ENCODE peak calls at places on chromosomes 2 and 18, in ten cellular contexts. I, W, P, U, Q, T, J, V, G and F are unnamed samples.
A peak's percentile ranks its signal among the peaks of the same experiment; 100 is the strongest.

GRCh38 chr18:79791141-79791972 is 6.4 kb upstream of the KCNG2 start:
- DNase-seq in I (no peak), W (no peak), P (peak; percentile 0), U (no peak), Q (peak; percentile 28), T (no peak), J (peak; percentile 50), V (no peak), G (no peak), F (no peak)

GRCh38 chr2:109324859-109325258 is 195.9 kb downstream of the SH3RF3 start:
- DNase-seq in I (no peak), W (no peak), P (no peak), U (no peak), Q (peak; percentile 35), T (no peak), J (peak; percentile 87), V (peak; percentile 16), G (no peak), F (no peak)

GRCh38 chr2:159285929-159286708 is at the start of gene WDSUB1:
- DNase-seq in I (no peak), W (no peak), P (peak; percentile 77), U (peak; percentile 51), Q (peak; percentile 83), T (no peak), J (peak; percentile 38), V (peak; percentile 88), G (no peak), F (no peak)

GRCh38 chr2:227536445-227536844 is 62.2 kb upstream of the SCYGR2 start:
- DNase-seq in I (no peak), W (no peak), P (peak; percentile 41), U (no peak), Q (no peak), T (no peak), J (no peak), V (no peak), G (no peak), F (no peak)

GRCh38 chr2:158204741-158205165 is 103.1 kb downstream of the UPP2 start:
- DNase-seq in I (no peak), W (no peak), P (no peak), U (no peak), Q (no peak), T (no peak), J (no peak), V (no peak), G (no peak), F (no peak)

GRCh38 chr2:157325786-157326185 is at the start of gene ERMN:
- DNase-seq in I (no peak), W (no peak), P (no peak), U (no peak), Q (no peak), T (no peak), J (no peak), V (no peak), G (peak; percentile 52), F (no peak)

GRCh38 chr2:54073796-54074195 is 41.6 kb upstream of the ACYP2 start:
- DNase-seq in I (no peak), W (no peak), P (no peak), U (no peak), Q (no peak), T (no peak), J (no peak), V (no peak), G (no peak), F (peak; percentile 72)

GRCh38 chr2:166593403-166593802 is 99.4 kb upstream of the SCN7A start:
- DNase-seq in I (no peak), W (no peak), P (no peak), U (no peak), Q (no peak), T (no peak), J (peak; percentile 63), V (no peak), G (no peak), F (no peak)

GRCh38 chr2:68799615-68800400 is 65.2 kb downstream of the ARHGAP25 start:
- DNase-seq in I (no peak), W (peak; percentile 28), P (no peak), U (no peak), Q (no peak), T (no peak), J (no peak), V (no peak), G (peak; percentile 45), F (no peak)

GRCh38 chr2:134020608-134021007 is 233.3 kb upstream of the MGAT5 start:
- DNase-seq in I (no peak), W (no peak), P (no peak), U (no peak), Q (no peak), T (no peak), J (no peak), V (no peak), G (no peak), F (peak; percentile 40)

GRCh38 chr2:149924028-149924427 is 336.5 kb upstream of the MMADHC start:
- DNase-seq in I (no peak), W (no peak), P (no peak), U (no peak), Q (no peak), T (no peak), J (no peak), V (no peak), G (no peak), F (no peak)

GRCh38 chr18:62767321-62767720 is 52.0 kb downstream of the PHLPP1 start:
- DNase-seq in I (no peak), W (no peak), P (no peak), U (no peak), Q (no peak), T (no peak), J (no peak), V (no peak), G (no peak), F (no peak)

GRCh38 chr2:200483729-200484198 is 26.1 kb downstream of the KCTD18 start:
- DNase-seq in I (no peak), W (no peak), P (peak; percentile 26), U (peak; percentile 22), Q (peak; percentile 73), T (no peak), J (no peak), V (no peak), G (peak; percentile 3), F (no peak)

GRCh38 chr2:216666461-216667233 is 28.7 kb downstream of the IGFBP5 start:
- DNase-seq in I (peak; percentile 31), W (peak; percentile 55), P (peak; percentile 86), U (peak; percentile 64), Q (peak; percentile 75), T (peak; percentile 25), J (peak; percentile 32), V (peak; percentile 93), G (peak; percentile 77), F (peak; percentile 55)

GRCh38 chr2:86788881-86789686 is 1.6 kb downstream of the CD8A start:
- DNase-seq in I (no peak), W (no peak), P (no peak), U (no peak), Q (no peak), T (no peak), J (no peak), V (peak; percentile 82), G (no peak), F (no peak)